ENCODE peak calls at places on chromosomes 2 and 18, in nine cellular contexts. B is body of pancreas, S is left lung, W is endodermal cell, K is dorsolateral prefrontal cortex, Q is HCT116, J is transverse colon, D is thoracic aorta, X is Peyer's patch. I is an unnamed sample.

GRCh38 chr2:48332286-48332685 is 197.7 kb upstream of the STON1 start:
- DNase-seq in W (no peak), X (no peak), B (no peak), D (no peak), K (no peak), S (no peak), J (no peak), Q (no peak), I (no peak)

GRCh38 chr18:11176416-11176815 is 27.0 kb upstream of the PIEZO2 start:
- DNase-seq in W (no peak), B (no peak), Q (no peak), D (no peak), K (no peak), X (no peak), S (no peak), J (no peak), I (no peak)

GRCh38 chr2:44895061-44895460 is 46.4 kb upstream of the SIX3 start:
- DNase-seq in S (no peak), K (no peak), X (no peak), J (no peak), Q (no peak), B (no peak), D (no peak), W (no peak), I (no peak)

GRCh38 chr2:126656311-126657145 is 570 bp downstream of the GYPC start:
- DNase-seq in W (peak), Q (no peak), X (peak), D (no peak), K (no peak), B (no peak), S (no peak), J (peak), I (no peak)

GRCh38 chr18:8471373-8471772 is 137.9 kb upstream of the RAB12 start:
- DNase-seq in B (no peak), J (no peak), W (no peak), Q (no peak), X (no peak), S (no peak), D (no peak), K (no peak), I (no peak)

GRCh38 chr2:172596776-172597175 is 40.9 kb downstream of the PDK1 start:
- DNase-seq in Q (no peak), K (no peak), S (no peak), B (no peak), J (no peak), W (no peak), X (no peak), D (no peak), I (no peak)

GRCh38 chr18:70920840-70921374 is 632.1 kb downstream of the SOCS6 start:
- DNase-seq in W (peak), J (no peak), K (no peak), S (no peak), X (no peak), Q (no peak), D (no peak), B (no peak), I (no peak)

GRCh38 chr2:170106441-170106840 is 71.5 kb upstream of the MYO3B start:
- DNase-seq in S (no peak), X (no peak), K (no peak), B (no peak), W (no peak), D (no peak), J (no peak), Q (no peak), I (no peak)

GRCh38 chr2:189585357-189585756 is 4.8 kb upstream of the SLC40A1 start:
- DNase-seq in D (no peak), Q (no peak), J (no peak), S (no peak), X (no peak), B (no peak), W (no peak), K (no peak), I (no peak)

GRCh38 chr2:219296631-219297391 is 12.4 kb downstream of the PTPRN start:
- DNase-seq in X (no peak), J (no peak), W (no peak), B (no peak), K (no peak), D (no peak), S (no peak), Q (no peak), I (peak)

GRCh38 chr2:219109468-219109867 is 48.7 kb upstream of the IHH start:
- DNase-seq in Q (no peak), W (peak), X (peak), S (peak), D (no peak), B (no peak), J (peak), K (no peak), I (peak)

GRCh38 chr2:58896600-58896999 is 655.5 kb upstream of the FANCL start:
- DNase-seq in B (no peak), W (no peak), S (no peak), X (no peak), Q (no peak), K (no peak), D (no peak), J (no peak), I (no peak)

GRCh38 chr2:195658541-195658890 is 1.5 kb downstream of the SLC39A10 start:
- DNase-seq in J (no peak), D (no peak), W (no peak), X (no peak), Q (no peak), B (peak), S (no peak), K (no peak), I (no peak)

GRCh38 chr18:58046087-58046793 is 2.2 kb downstream of the NEDD4L start:
- DNase-seq in W (peak), J (no peak), X (no peak), D (no peak), B (no peak), K (no peak), S (no peak), Q (no peak), I (no peak)

GRCh38 chr2:70983506-70984227 is 5.2 kb downstream of the ANKRD53 start:
- DNase-seq in Q (no peak), W (peak), X (peak), K (no peak), S (no peak), B (peak), D (no peak), J (no peak), I (no peak)

GRCh38 chr2:119317556-119317955 is 49.1 kb downstream of the C2orf76 start:
- DNase-seq in J (no peak), S (no peak), X (no peak), W (no peak), B (no peak), Q (no peak), D (no peak), K (no peak), I (no peak)

GRCh38 chr18:36843784-36844183 is 14.9 kb downstream of the KIAA1328 start:
- DNase-seq in Q (no peak), W (no peak), D (no peak), B (no peak), X (no peak), J (no peak), S (no peak), K (no peak), I (no peak)

GRCh38 chr18:59172664-59173249 is 33.1 kb downstream of the SEC11C start:
- DNase-seq in Q (no peak), S (no peak), D (no peak), W (no peak), J (no peak), B (no peak), X (no peak), K (no peak), I (no peak)

GRCh38 chr2:12881952-12882351 is 165.2 kb downstream of the TRIB2 start:
- DNase-seq in K (no peak), D (no peak), X (no peak), Q (no peak), B (no peak), W (no peak), J (no peak), S (no peak), I (no peak)

GRCh38 chr2:96727431-96727830 is 12.4 kb downstream of the LMAN2L start:
- DNase-seq in W (no peak), S (no peak), K (no peak), J (no peak), X (no peak), D (no peak), B (no peak), Q (no peak), I (no peak)

GRCh38 chr2:43950383-43951008 is 45.3 kb downstream of the LRPPRC start:
- DNase-seq in X (peak), Q (peak), B (no peak), S (no peak), J (no peak), W (no peak), D (no peak), K (no peak), I (no peak)

GRCh38 chr18:45730832-45731545 is 7.0 kb downstream of the SLC14A1 start:
- DNase-seq in D (no peak), W (no peak), Q (no peak), B (no peak), S (no peak), X (no peak), J (no peak), K (no peak), I (no peak)

GRCh38 chr2:162416446-162416845 is 72.5 kb downstream of the GCA start:
- DNase-seq in J (no peak), X (no peak), Q (no peak), S (no peak), W (no peak), D (no peak), B (no peak), K (no peak), I (no peak)

GRCh38 chr2:113257511-113258264 is 21.0 kb downstream of the PAX8 start:
- DNase-seq in D (no peak), W (no peak), K (no peak), Q (no peak), B (no peak), X (no peak), J (no peak), S (peak), I (no peak)

GRCh38 chr18:24819141-24819890 is 358.9 kb downstream of the HRH4 start:
- DNase-seq in Q (no peak), S (no peak), X (no peak), W (no peak), K (no peak), D (no peak), J (no peak), B (no peak), I (no peak)

GRCh38 chr18:34880882-34881852 is 160.0 kb upstream of the MAPRE2 start:
- DNase-seq in D (no peak), K (no peak), J (no peak), W (no peak), B (no peak), X (no peak), Q (no peak), S (no peak), I (no peak)

GRCh38 chr2:233115761-233116160 is 55.6 kb downstream of the INPP5D start:
- DNase-seq in X (no peak), B (no peak), S (no peak), K (no peak), Q (no peak), D (no peak), W (no peak), J (no peak), I (no peak)

GRCh38 chr2:233116946-233117345 is 56.8 kb downstream of the INPP5D start:
- DNase-seq in W (no peak), D (no peak), K (no peak), J (no peak), S (peak), Q (no peak), X (no peak), B (no peak), I (no peak)

GRCh38 chr2:233118601-233119000 is 58.5 kb downstream of the INPP5D start:
- DNase-seq in B (peak), S (no peak), D (no peak), Q (no peak), J (no peak), K (no peak), W (no peak), X (no peak), I (no peak)

GRCh38 chr2:233117811-233118480 is 57.8 kb downstream of the INPP5D start:
- DNase-seq in S (no peak), J (no peak), D (no peak), X (no peak), W (no peak), B (no peak), K (no peak), Q (no peak), I (no peak)

DNA sequence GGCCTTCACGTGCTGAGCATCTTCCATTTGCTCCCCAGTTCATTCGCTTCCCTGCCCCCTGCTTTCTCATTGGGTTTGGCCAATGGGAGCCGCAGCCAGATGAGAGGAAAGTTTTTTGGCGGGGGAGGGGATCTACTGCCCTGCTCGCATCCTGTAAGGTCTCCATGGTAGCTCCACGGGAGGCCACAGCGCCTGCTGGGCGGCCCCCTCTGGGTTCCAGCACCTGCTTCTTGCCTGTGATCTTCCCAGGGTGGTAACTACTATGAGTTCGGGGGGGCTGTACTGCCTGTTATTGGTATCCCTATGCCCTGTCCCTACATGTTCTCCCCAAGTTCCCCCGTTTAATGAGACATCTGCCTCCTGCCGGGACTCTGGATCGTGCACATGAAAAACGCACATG is 57.2 kb downstream of the INPP5D start:
- DNase-seq in K (no peak), D (no peak), W (no peak), X (no peak), S (no peak), B (no peak), J (no peak), Q (no peak), I (no peak)
- TF ChIP-seq CTCF in K (no peak), D (no peak), W (no peak), X (no peak), S (no peak), B (no peak), J (no peak), Q (no peak), I (no peak)

DNA sequence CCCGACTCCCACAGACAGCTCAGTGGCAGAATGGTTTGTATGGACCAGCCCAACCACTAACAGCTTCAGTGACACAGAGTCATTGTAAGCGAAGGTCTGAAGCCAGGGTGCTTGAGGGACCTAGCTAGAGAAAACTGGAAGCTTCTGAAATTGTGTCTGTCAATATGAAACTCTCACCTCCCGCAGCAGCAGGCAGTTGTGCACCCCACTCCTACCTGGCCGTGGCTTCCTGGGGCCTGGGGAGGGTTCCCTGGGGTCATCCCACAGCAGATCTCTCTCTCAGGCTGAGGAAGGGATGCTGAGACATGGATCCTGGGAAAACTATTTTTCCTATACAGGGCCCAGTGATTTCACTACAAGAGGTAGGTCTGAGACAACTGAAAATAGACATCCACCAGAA is 229.5 kb downstream of the TFCP2L1 start:
- DNase-seq in J (no peak), W (no peak), D (no peak), K (no peak), Q (no peak), X (no peak), B (no peak), S (no peak), I (no peak)
- H3K27ac ChIP-seq in J (no peak), W (no peak), D (no peak), K (no peak), Q (no peak), X (no peak), B (no peak), S (no peak), I (no peak)

GRCh38 chr2:9914384-9915065 is 37.0 kb upstream of the GRHL1 start:
- DNase-seq in B (no peak), S (no peak), K (no peak), W (no peak), D (no peak), Q (peak), J (peak), X (peak), I (no peak)
- TF ChIP-seq CTCF in B (no peak), S (no peak), K (no peak), W (no peak), D (no peak), Q (peak), J (no peak), X (no peak), I (no peak)

DNA sequence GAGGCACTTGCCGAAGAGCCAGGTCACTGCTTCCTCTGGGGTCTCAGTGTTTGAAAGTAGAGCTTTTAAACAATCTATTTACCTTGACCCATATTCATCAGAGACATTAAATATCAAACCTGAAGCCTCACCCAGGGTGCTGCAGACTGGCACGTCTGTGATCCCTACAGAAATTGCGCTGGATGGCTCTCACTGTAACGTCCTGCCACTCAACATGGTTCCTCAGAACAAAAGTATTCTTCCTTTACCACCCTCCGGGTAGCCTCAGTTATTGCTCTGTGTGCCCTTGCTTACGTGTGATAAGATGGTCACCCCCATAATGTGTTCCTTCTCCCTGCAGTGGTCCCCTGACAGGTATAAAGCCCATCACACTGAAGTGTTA is 87.1 kb downstream of the METTL8 start:
- DNase-seq in S (no peak), W (no peak), J (no peak), D (no peak), Q (no peak), B (no peak), K (no peak), X (no peak), I (no peak)
- H3K27ac ChIP-seq in S (no peak), W (no peak), J (peak), D (peak), Q (no peak), B (no peak), K (peak), X (peak), I (no peak)

GRCh38 chr2:105546623-105546964 is 147.7 kb upstream of the FHL2 start:
- DNase-seq in J (no peak), W (peak), S (no peak), B (no peak), K (no peak), D (no peak), X (peak), Q (no peak), I (peak)

GRCh38 chr2:105544591-105545377 is 145.9 kb upstream of the FHL2 start:
- DNase-seq in S (no peak), K (no peak), B (no peak), J (no peak), D (no peak), Q (no peak), W (no peak), X (no peak), I (no peak)

GRCh38 chr2:105541189-105542050 is 142.6 kb upstream of the FHL2 start:
- DNase-seq in Q (no peak), D (no peak), K (no peak), J (no peak), S (no peak), B (no peak), X (no peak), W (no peak), I (no peak)

GRCh38 chr2:105540642-105541041 is 141.8 kb upstream of the FHL2 start:
- DNase-seq in W (no peak), X (no peak), K (no peak), B (no peak), S (no peak), Q (no peak), D (no peak), J (no peak), I (no peak)

DNA sequence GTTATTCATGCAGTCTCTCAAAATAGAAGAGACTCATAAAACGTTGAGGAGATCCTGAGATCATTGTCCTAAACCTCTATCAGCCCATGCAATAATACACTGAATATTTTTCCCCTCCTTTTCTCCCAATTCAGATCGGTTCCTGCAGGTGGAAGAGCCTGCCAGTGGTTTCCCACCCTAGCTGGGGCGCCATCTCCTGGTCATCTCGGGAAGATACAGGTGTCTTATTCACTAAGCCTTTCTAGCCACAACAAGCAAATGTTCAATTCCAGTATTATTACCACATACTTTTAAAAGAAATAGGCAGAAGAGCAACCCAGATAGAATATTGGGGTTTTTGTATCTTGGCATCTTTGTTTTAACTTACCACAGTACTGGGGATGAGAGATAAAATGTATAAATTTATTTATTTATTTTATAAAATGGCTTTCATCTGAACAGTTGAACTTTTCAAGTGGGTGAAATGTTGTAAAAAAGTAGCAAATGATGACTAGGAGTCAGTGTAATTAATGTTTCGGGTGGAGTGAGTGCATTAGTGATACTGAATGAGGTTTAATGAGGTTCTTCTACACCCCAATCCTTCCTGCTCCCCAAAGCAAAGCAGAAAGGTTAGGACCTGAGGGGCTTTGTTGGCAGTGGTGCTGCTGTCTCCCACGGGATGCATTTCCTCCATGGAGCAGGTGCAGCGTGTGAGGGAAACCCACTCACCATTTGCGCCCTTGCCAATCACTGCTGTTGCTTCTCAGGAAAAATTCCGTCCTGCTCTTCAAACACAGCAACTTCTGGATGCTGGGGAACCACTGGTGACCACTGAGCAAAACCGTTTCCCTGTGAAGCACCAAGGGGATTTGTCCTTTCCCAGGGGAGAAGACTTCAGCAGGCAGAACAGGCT is 147.1 kb upstream of the FHL2 start:
- DNase-seq in Q (peak), B (peak), J (peak), S (no peak), K (peak), D (no peak), X (peak), W (peak), I (peak)
- TF ChIP-seq CTCF in Q (peak), B (peak), J (peak), S (peak), K (peak), D (peak), X (peak), W (peak), I (peak)

GRCh38 chr2:174833737-174834136 is 69.5 kb upstream of the CHRNA1 start:
- DNase-seq in W (no peak), S (no peak), X (no peak), B (no peak), D (no peak), Q (no peak), K (no peak), J (no peak), I (no peak)

GRCh38 chr2:174840436-174840835 is 76.2 kb upstream of the CHRNA1 start:
- DNase-seq in W (no peak), X (no peak), K (no peak), Q (no peak), S (no peak), J (no peak), D (no peak), B (no peak), I (no peak)

GRCh38 chr2:174839672-174840071 is 75.4 kb upstream of the CHRNA1 start:
- DNase-seq in K (no peak), B (no peak), D (no peak), X (no peak), Q (no peak), W (no peak), J (no peak), S (no peak), I (no peak)

GRCh38 chr2:174835797-174836255 is 71.6 kb upstream of the CHRNA1 start:
- DNase-seq in W (no peak), B (no peak), D (no peak), J (no peak), K (no peak), Q (no peak), X (no peak), S (no peak), I (no peak)

GRCh38 chr2:174836345-174836999 is 72.2 kb upstream of the CHRNA1 start:
- DNase-seq in S (no peak), B (no peak), X (no peak), D (no peak), Q (no peak), W (no peak), J (no peak), K (no peak), I (no peak)
- H3K27ac ChIP-seq in S (peak), B (no peak), X (no peak), D (no peak), Q (no peak), W (no peak), J (no peak), K (peak), I (no peak)

I was measured in CD4-positive, alpha-beta T cell.